ENCODE peak calls at places on chromosomes 3 and 15, in ten cellular contexts. F, L, K, H, J, Z, D, U, T and B are unnamed samples.

GRCh38 chr3:4976109-4976508 is 3.1 kb upstream of the BHLHE40 start:
- DNase-seq in Z (peak; percentile 74), F (peak; percentile 63), T (peak; percentile 80), K (no peak), U (no peak), L (peak; percentile 48), H (peak; percentile 73), D (no peak), J (no peak), B (peak; percentile 60)

GRCh38 chr15:94206463-94207167 is 24.7 kb upstream of the MCTP2 start:
- DNase-seq in K (no peak), L (no peak), H (no peak), J (no peak), U (no peak), F (peak; percentile 89), D (no peak), Z (no peak), T (no peak), B (no peak)

GRCh38 chr15:39785139-39785538 is 2.5 kb upstream of the FSIP1 start:
- DNase-seq in T (no peak), F (no peak), H (no peak), J (no peak), L (no peak), Z (no peak), D (no peak), U (no peak), K (no peak), B (no peak)

GRCh38 chr15:29070471-29071192 is 184.9 kb downstream of the APBA2 start:
- DNase-seq in J (no peak), L (no peak), F (no peak), U (no peak), Z (no peak), K (no peak), T (no peak), D (no peak), H (no peak), B (peak; percentile 27)

GRCh38 chr3:134647902-134648760 is 2.7 kb downstream of the KY start:
- DNase-seq in U (no peak), H (peak; percentile 86), Z (no peak), F (no peak), L (no peak), D (no peak), J (no peak), K (no peak), T (no peak), B (no peak)

GRCh38 chr3:33372218-33373081 is 67.8 kb downstream of the UBP1 start:
- DNase-seq in F (peak; percentile 73), U (no peak), K (peak; percentile 38), D (no peak), T (peak; percentile 58), H (no peak), J (no peak), L (peak; percentile 45), Z (no peak), B (peak; percentile 20)

GRCh38 chr3:46928297-46928696 is 48.2 kb downstream of the CCDC12 start:
- DNase-seq in D (no peak), H (no peak), T (no peak), L (no peak), Z (no peak), U (no peak), F (no peak), J (no peak), K (no peak), B (no peak)

GRCh38 chr3:23626442-23626841 is 179.3 kb upstream of the UBE2E1 start:
- DNase-seq in T (no peak), F (no peak), U (no peak), Z (no peak), L (no peak), H (no peak), J (no peak), K (no peak), D (no peak), B (no peak)

GRCh38 chr3:10981961-10982360 is 10.6 kb upstream of the SLC6A1 start:
- DNase-seq in D (no peak), U (no peak), K (no peak), H (no peak), J (no peak), F (no peak), L (no peak), T (no peak), Z (peak; percentile 79), B (no peak)

GRCh38 chr3:56691165-56692000 is 8.3 kb upstream of the TASOR start:
- DNase-seq in F (peak; percentile 1), T (no peak), J (no peak), U (no peak), L (no peak), Z (no peak), D (no peak), K (no peak), H (no peak), B (no peak)

GRCh38 chr3:79354179-79354688 is 413.6 kb downstream of the ROBO1 start:
- DNase-seq in Z (no peak), F (no peak), J (no peak), H (no peak), K (no peak), L (no peak), U (no peak), D (no peak), T (no peak), B (no peak)

GRCh38 chr15:73697033-73697467 is 12.9 kb downstream of the CD276 start:
- DNase-seq in Z (peak; percentile 97), L (peak; percentile 78), T (peak; percentile 87), U (peak; percentile 18), H (peak; percentile 91), J (no peak), K (peak; percentile 86), D (peak; percentile 98), F (peak; percentile 95), B (peak; percentile 91)

GRCh38 chr3:67654099-67654831 is at the start of gene SUCLG2:
- DNase-seq in L (peak; percentile 93), F (peak; percentile 75), K (peak; percentile 81), U (peak; percentile 86), Z (peak; percentile 92), D (peak; percentile 89), T (peak; percentile 93), H (peak; percentile 96), J (peak; percentile 94), B (peak; percentile 88)

GRCh38 chr3:31491660-31492059 is 41.1 kb upstream of the STT3B start:
- DNase-seq in K (no peak), D (no peak), J (no peak), F (no peak), U (no peak), Z (no peak), T (no peak), L (no peak), H (no peak), B (no peak)

GRCh38 chr3:144586382-144586781 is 614.8 kb downstream of the DIPK2A start:
- DNase-seq in K (no peak), U (no peak), F (peak; percentile 66), D (no peak), T (no peak), L (no peak), H (no peak), Z (no peak), J (no peak), B (no peak)

GRCh38 chr15:38560456-38560926 is 4.1 kb downstream of the RASGRP1 start:
- DNase-seq in J (no peak), T (no peak), F (no peak), U (no peak), K (peak; percentile 38), H (no peak), Z (no peak), D (no peak), L (no peak), B (no peak)

GRCh38 chr3:101873619-101874018 is 24.3 kb downstream of the NFKBIZ start:
- DNase-seq in Z (peak; percentile 93), D (no peak), H (no peak), J (no peak), F (peak; percentile 88), T (no peak), U (no peak), L (no peak), K (no peak), B (no peak)

GRCh38 chr15:64985382-64986033 is 4.2 kb downstream of the SPG21 start:
- DNase-seq in D (no peak), K (no peak), U (no peak), J (no peak), H (no peak), Z (peak; percentile 74), L (peak; percentile 49), T (no peak), F (peak; percentile 17), B (no peak)

GRCh38 chr15:25065876-25066275 is 111.1 kb downstream of the SNRPN start:
- DNase-seq in H (no peak), T (no peak), Z (no peak), D (peak; percentile 55), J (no peak), K (no peak), L (no peak), F (no peak), U (no peak), B (no peak)
- H3K9me3 ChIP-seq in H (peaks cover 98% of the 10 kb centered on the region), T (no peaks in the 10 kb centered on the region), Z (peaks cover 96% of the 10 kb centered on the region), D (peaks cover 89% of the 10 kb centered on the region), J (peaks cover 100% of the 10 kb centered on the region), K (peaks cover 99% of the 10 kb centered on the region), L (peaks cover 100% of the 10 kb centered on the region), F (peaks cover 100% of the 10 kb centered on the region), U (peaks cover 100% of the 10 kb centered on the region), B (peaks cover 21% of the 10 kb centered on the region)

DNA sequence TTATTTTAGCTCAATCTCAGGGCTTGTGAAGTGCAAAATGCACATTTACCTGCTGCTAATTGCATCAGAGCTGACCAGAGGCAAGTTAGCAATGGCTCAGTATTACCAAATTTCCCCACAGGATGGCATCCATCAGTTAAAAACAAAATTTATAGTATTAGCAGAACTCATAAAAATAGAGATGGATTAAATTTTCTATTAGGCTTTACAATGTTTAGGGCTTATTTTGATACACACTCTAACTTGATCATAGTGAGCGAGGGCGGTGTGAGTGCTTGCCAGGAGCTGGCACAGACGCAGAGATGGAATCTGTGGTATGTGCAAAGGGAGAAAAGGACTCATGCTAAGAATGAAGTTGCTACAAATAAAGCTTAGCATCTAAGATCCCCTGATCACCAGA is 241.0 kb downstream of the NSUN3 start:
- DNase-seq in K (no peak), Z (no peak), L (no peak), H (no peak), J (no peak), D (no peak), T (peak; percentile 33), U (no peak), F (peak; percentile 1), B (no peak)
- TF ChIP-seq CTCF in K (no peak), Z (peak; percentile 20), L (no peak), H (no peak), J (no peak), D (peak; percentile 28), T (no peak), U (no peak), F (peak; percentile 19), B (peak; percentile 48)

GRCh38 chr15:69794643-69795461 is 302.9 kb downstream of the TLE3 start:
- DNase-seq in Z (peak; percentile 92), H (no peak), U (peak; percentile 38), L (no peak), D (no peak), T (peak; percentile 64), K (no peak), F (peak; percentile 47), J (no peak), B (no peak)
- H3K4me3 ChIP-seq in Z (peak overlapping the region; percentile 31), H (no peak overlapping the region), U (peak overlapping the region; percentile 22), L (no peak overlapping the region), D (no peak overlapping the region), T (no peak overlapping the region), K (no peak overlapping the region), F (no peak overlapping the region), J (no peak overlapping the region), B (no peak overlapping the region)

DNA sequence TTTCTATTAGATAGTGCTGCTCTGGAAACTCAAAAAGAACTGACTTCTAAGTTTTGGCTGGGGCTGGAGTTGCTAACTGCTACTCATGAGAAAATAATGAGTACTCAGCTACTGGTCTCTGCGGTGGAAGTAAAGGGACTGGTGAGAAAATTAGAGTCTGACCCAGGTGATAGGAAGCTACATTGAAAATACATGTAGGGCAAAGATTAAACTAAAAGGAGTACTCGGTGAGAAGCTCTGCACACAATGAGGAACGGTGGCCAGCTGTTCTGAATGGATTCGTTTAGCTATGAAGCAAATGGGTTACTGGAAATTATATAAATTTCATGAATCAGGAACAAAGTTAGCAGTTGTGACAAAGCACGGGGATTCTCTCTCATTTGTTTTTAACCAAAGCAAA is 512.9 kb upstream of the SGO1 start:
- DNase-seq in H (no peak), J (no peak), L (no peak), F (no peak), D (no peak), Z (no peak), U (no peak), K (no peak), T (no peak), B (no peak)
- H3K9me3 ChIP-seq in H (no peaks in the 10 kb centered on the region), J (no peaks in the 10 kb centered on the region), L (no peaks in the 10 kb centered on the region), F (no peaks in the 10 kb centered on the region), D (no peaks in the 10 kb centered on the region), Z (no peaks in the 10 kb centered on the region), U (no peaks in the 10 kb centered on the region), K (no peaks in the 10 kb centered on the region), T (no peaks in the 10 kb centered on the region), B (no peaks in the 10 kb centered on the region)